ENCODE peak calls at places on chromosomes 16 and 17, in five cellular contexts. R is activated CD8-positive, alpha-beta memory T cell treated with anti-CD3 and anti-CD28 coated beads, Interleukin-2, amount 50 U/mL, for 48 hours; M is lung; G is NCI-H1436; W is CD8-positive, alpha-beta T cell. Y is an unnamed sample.

GRCh38 chr17:2794116-2794803 is 2.0 kb upstream of the RAP1GAP2 start:
- DNase-seq in R (no peak), M (no peak), G (no peak), W (no peak), Y (no peak)

GRCh38 chr17:39002991-39003715 is 36.0 kb upstream of the FBXO47 start:
- DNase-seq in R (peak; percentile 57), M (peak; percentile 61), G (no peak), W (peak; percentile 11), Y (peak; percentile 11)

GRCh38 chr16:57252148-57252721 is 7.2 kb downstream of the ARL2BP start:
- DNase-seq in R (no peak), M (peak; percentile 72), G (no peak), W (no peak), Y (no peak)

GRCh38 chr16:4796982-4797804 is 2.0 kb downstream of the SMIM22 start:
- DNase-seq in R (no peak), M (no peak), G (no peak), W (no peak), Y (no peak)

GRCh38 chr16:84370723-84371552 is 2.6 kb downstream of the ATP2C2 start:
- DNase-seq in R (no peak), M (no peak), G (no peak), W (no peak), Y (no peak)

GRCh38 chr16:28292731-28293588 is 635 bp downstream of the SBK1 start:
- DNase-seq in R (peak; percentile 71), M (no peak), G (peak; percentile 86), W (no peak), Y (no peak)

GRCh38 chr17:43193251-43193650 is 18.4 kb upstream of the TMEM106A start:
- DNase-seq in R (no peak), M (no peak), G (no peak), W (no peak), Y (no peak)

GRCh38 chr17:82848022-82848592 is 8.3 kb upstream of the ZNF750 start:
- DNase-seq in R (no peak), M (peak; percentile 81), G (no peak), W (peak; percentile 44), Y (no peak)

GRCh38 chr17:69050999-69051775 is 9.5 kb downstream of the ABCA9 start:
- DNase-seq in R (no peak), M (no peak), G (no peak), W (no peak), Y (no peak)

GRCh38 chr17:77537566-77537965 is 396.8 kb downstream of the SEC14L1 start:
- DNase-seq in R (no peak), M (no peak), G (no peak), W (no peak), Y (no peak)

GRCh38 chr17:62629556-62630364 is 2.3 kb downstream of the MRC2 start:
- DNase-seq in R (no peak), M (no peak), G (no peak), W (no peak), Y (no peak)

GRCh38 chr17:72117748-72118587 is 2.9 kb upstream of the SOX9 start:
- DNase-seq in R (peak; percentile 52), M (no peak), G (no peak), W (no peak), Y (no peak)

GRCh38 chr17:28443901-28444638 is 29.4 kb upstream of the SLC13A2 start:
- DNase-seq in R (no peak), M (no peak), G (no peak), W (no peak), Y (no peak)

GRCh38 chr17:73430165-73430680 is 118.4 kb upstream of the CDC42EP4 start:
- DNase-seq in R (no peak), M (no peak), G (no peak), W (no peak), Y (no peak)

GRCh38 chr16:57600048-57600835 is 28.2 kb upstream of the ADGRG1 start:
- DNase-seq in R (peak; percentile 74), M (peak; percentile 62), G (peak; percentile 24), W (no peak), Y (no peak)

GRCh38 chr17:15971882-15972281 is 27.0 kb downstream of the ADORA2B start:
- DNase-seq in R (no peak), M (no peak), G (no peak), W (no peak), Y (no peak)

GRCh38 chr16:50166511-50167500 is 13.7 kb downstream of the TENT4B start:
- DNase-seq in R (no peak), M (no peak), G (no peak), W (no peak), Y (no peak)

GRCh38 chr16:80346160-80346632 is 194.6 kb upstream of the DYNLRB2 start:
- DNase-seq in R (no peak), M (no peak), G (no peak), W (no peak), Y (no peak)

GRCh38 chr17:8488931-8489330 is 53.2 kb downstream of the NDEL1 start:
- DNase-seq in R (no peak), M (no peak), G (no peak), W (no peak), Y (no peak)

GRCh38 chr17:12089809-12090384 is 69.2 kb downstream of the MAP2K4 start:
- DNase-seq in R (no peak), M (no peak), G (no peak), W (no peak), Y (no peak)

GRCh38 chr16:67248401-67249177 is at the start of gene SLC9A5:
- DNase-seq in R (no peak), M (no peak), G (peak; percentile 11), W (no peak), Y (no peak)

GRCh38 chr17:66684716-66685115 is 150.2 kb upstream of the CACNG5 start:
- DNase-seq in R (no peak), M (no peak), G (no peak), W (no peak), Y (no peak)

GRCh38 chr17:74601944-74602572 is 10.0 kb upstream of the CD300LD start:
- DNase-seq in R (no peak), M (peak; percentile 38), G (peak; percentile 5), W (peak; percentile 7), Y (no peak)

GRCh38 chr17:64622931-64623654 is 39.0 kb downstream of the SMURF2 start:
- DNase-seq in R (no peak), M (no peak), G (no peak), W (no peak), Y (no peak)

GRCh38 chr17:34578016-34578415 is 1.4 kb upstream of the TMEM132E start:
- DNase-seq in R (no peak), M (no peak), G (no peak), W (no peak), Y (no peak)

GRCh38 chr17:58120195-58120822 is 27.9 kb upstream of the OR4D1 start:
- DNase-seq in R (no peak), M (no peak), G (no peak), W (peak; percentile 22), Y (peak; percentile 41)

GRCh38 chr16:86337138-86337537 is 173.2 kb upstream of the FOXF1 start:
- DNase-seq in R (no peak), M (no peak), G (no peak), W (no peak), Y (no peak)

GRCh38 chr17:78316867-78317816 is 42.7 kb downstream of the SOCS3 start:
- DNase-seq in R (no peak), M (peak; percentile 82), G (peak; percentile 27), W (no peak), Y (no peak)

GRCh38 chr17:13597723-13598347 is 3.9 kb downstream of the HS3ST3A1 start:
- DNase-seq in R (no peak), M (no peak), G (no peak), W (peak; percentile 12), Y (peak; percentile 14)

GRCh38 chr17:76018801-76019200 is 8.3 kb downstream of the EVPL start:
- DNase-seq in R (no peak), M (no peak), G (no peak), W (no peak), Y (no peak)

GRCh38 chr16:55330726-55331647 is 7.0 kb downstream of the IRX6 start:
- DNase-seq in R (no peak), M (no peak), G (no peak), W (no peak), Y (no peak)

GRCh38 chr17:9259419-9259818 is 238.1 kb downstream of the NTN1 start:
- DNase-seq in R (no peak), M (no peak), G (no peak), W (no peak), Y (no peak)

GRCh38 chr16:4351880-4352279 is 759 bp upstream of the PAM16 start:
- DNase-seq in R (no peak), M (no peak), G (no peak), W (no peak), Y (no peak)

GRCh38 chr16:46772463-46772862 is 24.3 kb upstream of the MYLK3 start:
- DNase-seq in R (no peak), M (peak; percentile 19), G (no peak), W (no peak), Y (no peak)

GRCh38 chr17:50728881-50729765 is 9.7 kb downstream of the LUC7L3 start:
- DNase-seq in R (no peak), M (no peak), G (no peak), W (no peak), Y (no peak)

GRCh38 chr16:1870365-1871082 is 1.4 kb downstream of the MEIOB start:
- DNase-seq in R (peak; percentile 13), M (peak; percentile 56), G (no peak), W (no peak), Y (no peak)

GRCh38 chr16:85832578-85833539 is 33.4 kb downstream of the COX4I1 start:
- DNase-seq in R (no peak), M (no peak), G (no peak), W (no peak), Y (no peak)

GRCh38 chr17:67017895-67018294 is 26.5 kb upstream of the CACNG1 start:
- DNase-seq in R (no peak), M (no peak), G (no peak), W (no peak), Y (no peak)

GRCh38 chr16:64656471-64656870 is 465.4 kb downstream of the CDH11 start:
- DNase-seq in R (no peak), M (no peak), G (no peak), W (no peak), Y (no peak)